ENCODE peak calls at places on chromosomes 5 and 9, in six cellular contexts. One of them, this sample, is unnamed.

GRCh38 chr5:178642351-178642909 is 15.6 kb upstream of the CLK4 start:
- DNase-seq in colonic mucosa: no peak
- DNase-seq in astrocyte of the spinal cord: peak
- DNase-seq in left ventricle myocardium inferior: no peak
- DNase-seq in OCI-LY7: no peak
- DNase-seq in brain microvascular endothelial cell: peak
- DNase-seq in this sample: peak

GRCh38 chr5:143448518-143448917 is 45.0 kb upstream of the NR3C1 start:
- DNase-seq in colonic mucosa: no peak
- DNase-seq in astrocyte of the spinal cord: no peak
- DNase-seq in left ventricle myocardium inferior: no peak
- DNase-seq in OCI-LY7: peak
- DNase-seq in brain microvascular endothelial cell: no peak
- DNase-seq in this sample: no peak

GRCh38 chr5:22593592-22593991 is 259.6 kb downstream of the CDH12 start:
- DNase-seq in colonic mucosa: no peak
- DNase-seq in astrocyte of the spinal cord: no peak
- DNase-seq in left ventricle myocardium inferior: no peak
- DNase-seq in OCI-LY7: no peak
- DNase-seq in brain microvascular endothelial cell: no peak
- DNase-seq in this sample: no peak

GRCh38 chr5:57738306-57738705 is 255.7 kb upstream of the ACTBL2 start:
- DNase-seq in colonic mucosa: no peak
- DNase-seq in astrocyte of the spinal cord: no peak
- DNase-seq in left ventricle myocardium inferior: no peak
- DNase-seq in OCI-LY7: no peak
- DNase-seq in brain microvascular endothelial cell: no peak
- DNase-seq in this sample: peak

GRCh38 chr9:129343697-129344375 is 165.8 kb upstream of the IER5L start:
- DNase-seq in colonic mucosa: peak
- DNase-seq in astrocyte of the spinal cord: no peak
- DNase-seq in left ventricle myocardium inferior: peak
- DNase-seq in OCI-LY7: no peak
- DNase-seq in brain microvascular endothelial cell: no peak
- DNase-seq in this sample: peak

GRCh38 chr9:20512106-20512505 is 110.2 kb downstream of the MLLT3 start:
- DNase-seq in colonic mucosa: no peak
- DNase-seq in astrocyte of the spinal cord: peak
- DNase-seq in left ventricle myocardium inferior: no peak
- DNase-seq in OCI-LY7: no peak
- DNase-seq in brain microvascular endothelial cell: peak
- DNase-seq in this sample: peak

GRCh38 chr9:136267261-136268111 is 21.9 kb upstream of the QSOX2 start:
- DNase-seq in colonic mucosa: peak
- DNase-seq in astrocyte of the spinal cord: peak
- DNase-seq in left ventricle myocardium inferior: peak
- DNase-seq in OCI-LY7: peak
- DNase-seq in brain microvascular endothelial cell: peak
- DNase-seq in this sample: peak

GRCh38 chr5:127993476-127993875 is 90.1 kb upstream of the SLC12A2 start:
- DNase-seq in colonic mucosa: no peak
- DNase-seq in astrocyte of the spinal cord: no peak
- DNase-seq in left ventricle myocardium inferior: no peak
- DNase-seq in OCI-LY7: no peak
- DNase-seq in brain microvascular endothelial cell: no peak
- DNase-seq in this sample: no peak

GRCh38 chr9:93156475-93157008 is 22.5 kb upstream of the NINJ1 start:
- DNase-seq in colonic mucosa: no peak
- DNase-seq in astrocyte of the spinal cord: no peak
- DNase-seq in left ventricle myocardium inferior: no peak
- DNase-seq in OCI-LY7: no peak
- DNase-seq in brain microvascular endothelial cell: no peak
- DNase-seq in this sample: no peak

GRCh38 chr9:88782931-88783451 is 208.3 kb upstream of the S1PR3 start:
- DNase-seq in colonic mucosa: no peak
- DNase-seq in astrocyte of the spinal cord: peak
- DNase-seq in left ventricle myocardium inferior: no peak
- DNase-seq in OCI-LY7: no peak
- DNase-seq in brain microvascular endothelial cell: no peak
- DNase-seq in this sample: no peak

GRCh38 chr5:119655081-119655480 is 25.7 kb downstream of the FAM170A start:
- DNase-seq in colonic mucosa: no peak
- DNase-seq in astrocyte of the spinal cord: peak
- DNase-seq in left ventricle myocardium inferior: no peak
- DNase-seq in OCI-LY7: no peak
- DNase-seq in brain microvascular endothelial cell: peak
- DNase-seq in this sample: peak

GRCh38 chr5:123359454-123359853 is 63.7 kb downstream of the CEP120 start:
- DNase-seq in colonic mucosa: no peak
- DNase-seq in astrocyte of the spinal cord: no peak
- DNase-seq in left ventricle myocardium inferior: no peak
- DNase-seq in OCI-LY7: peak
- DNase-seq in brain microvascular endothelial cell: no peak
- DNase-seq in this sample: no peak

GRCh38 chr5:179834120-179834519 is 13.4 kb downstream of the SQSTM1 start:
- DNase-seq in colonic mucosa: no peak
- DNase-seq in astrocyte of the spinal cord: no peak
- DNase-seq in left ventricle myocardium inferior: no peak
- DNase-seq in OCI-LY7: no peak
- DNase-seq in brain microvascular endothelial cell: no peak
- DNase-seq in this sample: peak

GRCh38 chr9:70021026-70021571 is 22.5 kb upstream of the MAMDC2 start:
- DNase-seq in colonic mucosa: no peak
- DNase-seq in astrocyte of the spinal cord: peak
- DNase-seq in left ventricle myocardium inferior: peak
- DNase-seq in OCI-LY7: no peak
- DNase-seq in brain microvascular endothelial cell: peak
- DNase-seq in this sample: peak

GRCh38 chr5:66814146-66814991 is 218.2 kb downstream of the MAST4 start:
- DNase-seq in colonic mucosa: peak
- DNase-seq in astrocyte of the spinal cord: peak
- DNase-seq in left ventricle myocardium inferior: no peak
- DNase-seq in OCI-LY7: peak
- DNase-seq in brain microvascular endothelial cell: peak
- DNase-seq in this sample: peak

GRCh38 chr5:175847503-175847902 is 23.9 kb upstream of the CPLX2 start:
- DNase-seq in colonic mucosa: no peak
- DNase-seq in astrocyte of the spinal cord: no peak
- DNase-seq in left ventricle myocardium inferior: no peak
- DNase-seq in OCI-LY7: no peak
- DNase-seq in brain microvascular endothelial cell: no peak
- DNase-seq in this sample: peak

GRCh38 chr5:100668511-100668910 is 133.3 kb downstream of the FAM174A start:
- DNase-seq in colonic mucosa: no peak
- DNase-seq in astrocyte of the spinal cord: peak
- DNase-seq in left ventricle myocardium inferior: no peak
- DNase-seq in OCI-LY7: no peak
- DNase-seq in brain microvascular endothelial cell: peak
- DNase-seq in this sample: peak

GRCh38 chr9:129059796-129060785 is 20.8 kb upstream of the DOLPP1 start:
- DNase-seq in colonic mucosa: no peak
- DNase-seq in astrocyte of the spinal cord: no peak
- DNase-seq in left ventricle myocardium inferior: no peak
- DNase-seq in OCI-LY7: no peak
- DNase-seq in brain microvascular endothelial cell: no peak
- DNase-seq in this sample: no peak

GRCh38 chr5:143352691-143353090 is 50.8 kb downstream of the NR3C1 start:
- DNase-seq in colonic mucosa: no peak
- DNase-seq in astrocyte of the spinal cord: no peak
- DNase-seq in left ventricle myocardium inferior: no peak
- DNase-seq in OCI-LY7: no peak
- DNase-seq in brain microvascular endothelial cell: no peak
- DNase-seq in this sample: no peak

GRCh38 chr5:179187229-179187678 is 127.1 kb downstream of the ZNF354C start:
- DNase-seq in colonic mucosa: no peak
- DNase-seq in astrocyte of the spinal cord: no peak
- DNase-seq in left ventricle myocardium inferior: no peak
- DNase-seq in OCI-LY7: no peak
- DNase-seq in brain microvascular endothelial cell: peak
- DNase-seq in this sample: no peak

GRCh38 chr5:51396797-51397196 is 13.5 kb downstream of the ISL1 start:
- DNase-seq in colonic mucosa: no peak
- DNase-seq in astrocyte of the spinal cord: no peak
- DNase-seq in left ventricle myocardium inferior: no peak
- DNase-seq in OCI-LY7: no peak
- DNase-seq in brain microvascular endothelial cell: no peak
- DNase-seq in this sample: no peak

GRCh38 chr5:51395666-51396356 is 12.6 kb downstream of the ISL1 start:
- DNase-seq in colonic mucosa: no peak
- DNase-seq in astrocyte of the spinal cord: no peak
- DNase-seq in left ventricle myocardium inferior: no peak
- DNase-seq in OCI-LY7: no peak
- DNase-seq in brain microvascular endothelial cell: no peak
- DNase-seq in this sample: no peak

GRCh38 chr5:51397996-51398395 is 14.7 kb downstream of the ISL1 start:
- DNase-seq in colonic mucosa: no peak
- DNase-seq in astrocyte of the spinal cord: no peak
- DNase-seq in left ventricle myocardium inferior: no peak
- DNase-seq in OCI-LY7: no peak
- DNase-seq in brain microvascular endothelial cell: no peak
- DNase-seq in this sample: no peak

GRCh38 chr5:51399636-51399993 is 16.4 kb downstream of the ISL1 start:
- DNase-seq in colonic mucosa: no peak
- DNase-seq in astrocyte of the spinal cord: no peak
- DNase-seq in left ventricle myocardium inferior: no peak
- DNase-seq in OCI-LY7: no peak
- DNase-seq in brain microvascular endothelial cell: no peak
- DNase-seq in this sample: no peak

DNA sequence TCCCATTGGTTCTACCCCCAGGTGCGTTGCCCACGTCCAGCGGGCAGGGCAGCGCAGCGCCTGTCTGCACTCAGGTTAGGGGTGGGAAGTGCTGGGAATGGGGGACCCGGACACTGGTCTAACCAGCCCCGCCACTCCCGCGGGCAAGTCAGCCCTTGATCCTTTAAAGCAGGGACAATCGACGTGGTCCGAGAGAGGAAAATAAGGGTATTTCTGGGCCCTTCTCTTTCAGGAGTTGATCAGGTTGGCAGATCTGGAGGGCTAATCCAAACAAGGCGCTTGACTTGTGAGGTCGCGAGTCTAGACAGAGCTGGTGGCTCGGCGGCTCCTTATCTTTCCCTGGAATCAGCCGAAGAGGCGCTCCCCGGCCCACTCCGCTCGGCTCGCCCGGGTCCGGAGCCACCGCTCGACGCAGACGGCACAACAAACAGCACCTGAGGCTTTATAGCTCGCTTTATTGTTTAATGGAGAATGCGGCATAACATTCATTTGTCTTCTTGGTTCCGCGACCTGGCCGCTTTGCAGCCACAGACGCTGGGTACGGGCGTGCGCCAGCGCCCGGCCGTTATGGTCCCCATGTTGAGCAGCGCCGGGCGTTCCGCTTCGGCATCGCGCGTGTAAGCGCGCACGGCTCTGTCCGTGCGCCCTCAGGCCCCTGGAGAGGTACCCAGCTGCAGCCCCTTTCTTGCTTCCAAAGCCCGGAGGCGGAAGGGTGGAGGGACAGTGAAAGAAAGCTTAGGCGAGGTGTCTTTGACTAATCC is 15.8 kb downstream of the ISL1 start:
- DNase-seq in colonic mucosa: no peak
- DNase-seq in astrocyte of the spinal cord: no peak
- DNase-seq in left ventricle myocardium inferior: no peak
- DNase-seq in OCI-LY7: no peak
- DNase-seq in brain microvascular endothelial cell: no peak
- DNase-seq in this sample: no peak
- H3K4me3 ChIP-seq in colonic mucosa: no peak
- H3K4me3 ChIP-seq in astrocyte of the spinal cord: no peak
- H3K4me3 ChIP-seq in left ventricle myocardium inferior: no peak
- H3K4me3 ChIP-seq in OCI-LY7: no peak
- H3K4me3 ChIP-seq in brain microvascular endothelial cell: no peak
- H3K4me3 ChIP-seq in this sample: no peak

GRCh38 chr5:153960269-153961215 is 78.2 kb downstream of the FAM114A2 start:
- DNase-seq in colonic mucosa: no peak
- DNase-seq in astrocyte of the spinal cord: no peak
- DNase-seq in left ventricle myocardium inferior: no peak
- DNase-seq in OCI-LY7: no peak
- DNase-seq in brain microvascular endothelial cell: no peak
- DNase-seq in this sample: no peak

GRCh38 chr5:153964201-153965101 is 74.3 kb downstream of the FAM114A2 start:
- DNase-seq in colonic mucosa: no peak
- DNase-seq in astrocyte of the spinal cord: no peak
- DNase-seq in left ventricle myocardium inferior: no peak
- DNase-seq in OCI-LY7: no peak
- DNase-seq in brain microvascular endothelial cell: no peak
- DNase-seq in this sample: no peak

GRCh38 chr5:153969563-153969895 is 69.2 kb downstream of the FAM114A2 start:
- DNase-seq in colonic mucosa: no peak
- DNase-seq in astrocyte of the spinal cord: no peak
- DNase-seq in left ventricle myocardium inferior: no peak
- DNase-seq in OCI-LY7: no peak
- DNase-seq in brain microvascular endothelial cell: no peak
- DNase-seq in this sample: no peak

GRCh38 chr5:153968761-153969562 is 69.7 kb downstream of the FAM114A2 start:
- DNase-seq in colonic mucosa: no peak
- DNase-seq in astrocyte of the spinal cord: no peak
- DNase-seq in left ventricle myocardium inferior: no peak
- DNase-seq in OCI-LY7: no peak
- DNase-seq in brain microvascular endothelial cell: no peak
- DNase-seq in this sample: no peak

DNA sequence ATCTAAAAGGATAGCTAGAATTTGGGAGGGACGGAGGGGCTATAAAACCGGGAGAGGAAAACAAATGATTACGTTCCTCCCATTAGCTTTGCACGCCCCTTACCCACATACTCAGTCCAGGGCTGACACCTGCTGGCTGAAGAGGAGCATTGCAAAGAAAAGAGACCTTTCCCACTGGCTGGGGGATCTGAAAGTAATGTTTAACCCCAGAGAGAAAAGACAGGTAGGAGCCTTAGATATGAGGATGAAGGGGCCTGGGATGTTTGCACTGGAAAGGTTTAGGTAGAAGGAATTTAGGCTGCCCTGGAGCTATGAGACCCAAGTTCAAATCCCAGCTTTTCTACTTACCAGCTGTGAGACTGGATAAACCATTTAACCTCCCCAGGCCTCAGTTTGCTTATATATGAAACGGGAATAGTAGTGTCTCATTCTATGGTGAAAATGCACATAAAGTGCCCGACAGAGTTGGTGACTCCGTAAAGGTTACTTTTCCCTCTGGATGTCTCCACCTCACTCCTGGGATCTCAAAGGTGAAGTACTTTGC is 73.5 kb downstream of the FAM114A2 start:
- DNase-seq in colonic mucosa: peak
- DNase-seq in astrocyte of the spinal cord: peak
- DNase-seq in left ventricle myocardium inferior: no peak
- DNase-seq in OCI-LY7: peak
- DNase-seq in brain microvascular endothelial cell: peak
- DNase-seq in this sample: peak
- H3K4me3 ChIP-seq in colonic mucosa: no peak
- H3K4me3 ChIP-seq in astrocyte of the spinal cord: peak
- H3K4me3 ChIP-seq in left ventricle myocardium inferior: peak
- H3K4me3 ChIP-seq in OCI-LY7: no peak
- H3K4me3 ChIP-seq in brain microvascular endothelial cell: peak
- H3K4me3 ChIP-seq in this sample: peak

GRCh38 chr5:61701877-61702602 is 370.0 kb downstream of the ZSWIM6 start:
- DNase-seq in colonic mucosa: no peak
- DNase-seq in astrocyte of the spinal cord: no peak
- DNase-seq in left ventricle myocardium inferior: no peak
- DNase-seq in OCI-LY7: no peak
- DNase-seq in brain microvascular endothelial cell: no peak
- DNase-seq in this sample: no peak
- H3K4me3 ChIP-seq in colonic mucosa: no peak
- H3K4me3 ChIP-seq in astrocyte of the spinal cord: no peak
- H3K4me3 ChIP-seq in left ventricle myocardium inferior: no peak
- H3K4me3 ChIP-seq in OCI-LY7: no peak
- H3K4me3 ChIP-seq in brain microvascular endothelial cell: no peak
- H3K4me3 ChIP-seq in this sample: no peak

GRCh38 chr9:72149231-72149975 is at the start of gene GDA:
- DNase-seq in colonic mucosa: peak
- DNase-seq in astrocyte of the spinal cord: no peak
- DNase-seq in left ventricle myocardium inferior: no peak
- DNase-seq in OCI-LY7: no peak
- DNase-seq in brain microvascular endothelial cell: no peak
- DNase-seq in this sample: no peak
- H3K4me3 ChIP-seq in colonic mucosa: peak
- H3K4me3 ChIP-seq in astrocyte of the spinal cord: no peak
- H3K4me3 ChIP-seq in left ventricle myocardium inferior: peak
- H3K4me3 ChIP-seq in OCI-LY7: no peak
- H3K4me3 ChIP-seq in brain microvascular endothelial cell: no peak
- H3K4me3 ChIP-seq in this sample: no peak